ENCODE peak calls at places on chromosomes 13 and 19, in seven cellular contexts. One of them, this sample, is unnamed.

GRCh38 chr13:99218969-99219368 is 18.3 kb downstream of the UBAC2 start:
- DNase-seq in tibial nerve: no peak
- DNase-seq in neuronal stem cell: no peak
- DNase-seq in breast epithelium: no peak
- DNase-seq in neural progenitor cell: no peak
- DNase-seq in CD8-positive, alpha-beta T cell: peak
- DNase-seq in K562: no peak
- DNase-seq in this sample: no peak

GRCh38 chr19:57587529-57587928 is 3.6 kb downstream of the ZIK1 start:
- DNase-seq in tibial nerve: no peak
- DNase-seq in neuronal stem cell: no peak
- DNase-seq in breast epithelium: no peak
- DNase-seq in neural progenitor cell: no peak
- DNase-seq in CD8-positive, alpha-beta T cell: no peak
- DNase-seq in K562: no peak
- DNase-seq in this sample: no peak

GRCh38 chr19:1690570-1691307 is 38.3 kb upstream of the TCF3 start:
- DNase-seq in tibial nerve: no peak
- DNase-seq in neuronal stem cell: peak
- DNase-seq in breast epithelium: no peak
- DNase-seq in neural progenitor cell: peak
- DNase-seq in CD8-positive, alpha-beta T cell: peak
- DNase-seq in K562: peak
- DNase-seq in this sample: peak

GRCh38 chr13:104843328-104843727 is 1692.1 kb downstream of the EFNB2 start:
- DNase-seq in tibial nerve: no peak
- DNase-seq in neuronal stem cell: no peak
- DNase-seq in breast epithelium: no peak
- DNase-seq in neural progenitor cell: no peak
- DNase-seq in CD8-positive, alpha-beta T cell: no peak
- DNase-seq in K562: no peak
- DNase-seq in this sample: no peak

GRCh38 chr19:4361152-4362037 is 18.0 kb downstream of the MPND start:
- DNase-seq in tibial nerve: no peak
- DNase-seq in neuronal stem cell: no peak
- DNase-seq in breast epithelium: no peak
- DNase-seq in neural progenitor cell: peak
- DNase-seq in CD8-positive, alpha-beta T cell: no peak
- DNase-seq in K562: peak
- DNase-seq in this sample: no peak

GRCh38 chr19:4730740-4731171 is 7.1 kb upstream of the DPP9 start:
- DNase-seq in tibial nerve: no peak
- DNase-seq in neuronal stem cell: no peak
- DNase-seq in breast epithelium: no peak
- DNase-seq in neural progenitor cell: no peak
- DNase-seq in CD8-positive, alpha-beta T cell: peak
- DNase-seq in K562: peak
- DNase-seq in this sample: peak

GRCh38 chr19:57056972-57057371 is 62.8 kb upstream of the USP29 start:
- DNase-seq in tibial nerve: no peak
- DNase-seq in neuronal stem cell: no peak
- DNase-seq in breast epithelium: no peak
- DNase-seq in neural progenitor cell: no peak
- DNase-seq in CD8-positive, alpha-beta T cell: no peak
- DNase-seq in K562: no peak
- DNase-seq in this sample: no peak

GRCh38 chr19:17933414-17934129 is 757 bp downstream of the CCDC124 start:
- DNase-seq in tibial nerve: no peak
- DNase-seq in neuronal stem cell: no peak
- DNase-seq in breast epithelium: no peak
- DNase-seq in neural progenitor cell: no peak
- DNase-seq in CD8-positive, alpha-beta T cell: no peak
- DNase-seq in K562: peak
- DNase-seq in this sample: no peak

GRCh38 chr13:110187501-110188161 is 119.3 kb downstream of the COL4A1 start:
- DNase-seq in tibial nerve: no peak
- DNase-seq in neuronal stem cell: no peak
- DNase-seq in breast epithelium: no peak
- DNase-seq in neural progenitor cell: no peak
- DNase-seq in CD8-positive, alpha-beta T cell: no peak
- DNase-seq in K562: no peak
- DNase-seq in this sample: no peak

GRCh38 chr13:108306768-108307332 is 37.3 kb downstream of the TNFSF13B start:
- DNase-seq in tibial nerve: no peak
- DNase-seq in neuronal stem cell: no peak
- DNase-seq in breast epithelium: no peak
- DNase-seq in neural progenitor cell: no peak
- DNase-seq in CD8-positive, alpha-beta T cell: no peak
- DNase-seq in K562: no peak
- DNase-seq in this sample: no peak

GRCh38 chr13:92842145-92842544 is 384.5 kb upstream of the GPC6 start:
- DNase-seq in tibial nerve: no peak
- DNase-seq in neuronal stem cell: no peak
- DNase-seq in breast epithelium: no peak
- DNase-seq in neural progenitor cell: no peak
- DNase-seq in CD8-positive, alpha-beta T cell: no peak
- DNase-seq in K562: no peak
- DNase-seq in this sample: no peak

GRCh38 chr13:33072282-33072681 is 56.1 kb downstream of the KL start:
- DNase-seq in tibial nerve: no peak
- DNase-seq in neuronal stem cell: no peak
- DNase-seq in breast epithelium: no peak
- DNase-seq in neural progenitor cell: no peak
- DNase-seq in CD8-positive, alpha-beta T cell: no peak
- DNase-seq in K562: no peak
- DNase-seq in this sample: peak

GRCh38 chr13:66424417-66424816 is 805.7 kb downstream of the PCDH9 start:
- DNase-seq in tibial nerve: no peak
- DNase-seq in neuronal stem cell: no peak
- DNase-seq in breast epithelium: no peak
- DNase-seq in neural progenitor cell: no peak
- DNase-seq in CD8-positive, alpha-beta T cell: no peak
- DNase-seq in K562: no peak
- DNase-seq in this sample: no peak

GRCh38 chr13:51970251-51970793 is 40.9 kb downstream of the ATP7B start:
- DNase-seq in tibial nerve: no peak
- DNase-seq in neuronal stem cell: no peak
- DNase-seq in breast epithelium: no peak
- DNase-seq in neural progenitor cell: no peak
- DNase-seq in CD8-positive, alpha-beta T cell: no peak
- DNase-seq in K562: no peak
- DNase-seq in this sample: no peak

GRCh38 chr19:7868671-7869452 is 5.3 kb downstream of the PRR36 start:
- DNase-seq in tibial nerve: no peak
- DNase-seq in neuronal stem cell: peak
- DNase-seq in breast epithelium: peak
- DNase-seq in neural progenitor cell: peak
- DNase-seq in CD8-positive, alpha-beta T cell: peak
- DNase-seq in K562: peak
- DNase-seq in this sample: peak

GRCh38 chr19:2536461-2536860 is 60.5 kb downstream of the GADD45B start:
- DNase-seq in tibial nerve: no peak
- DNase-seq in neuronal stem cell: no peak
- DNase-seq in breast epithelium: no peak
- DNase-seq in neural progenitor cell: no peak
- DNase-seq in CD8-positive, alpha-beta T cell: no peak
- DNase-seq in K562: no peak
- DNase-seq in this sample: no peak

GRCh38 chr13:25286308-25286968 is 850 bp downstream of the MTMR6 start:
- DNase-seq in tibial nerve: no peak
- DNase-seq in neuronal stem cell: peak
- DNase-seq in breast epithelium: no peak
- DNase-seq in neural progenitor cell: peak
- DNase-seq in CD8-positive, alpha-beta T cell: peak
- DNase-seq in K562: no peak
- DNase-seq in this sample: no peak

GRCh38 chr13:73274147-73274546 is 215.3 kb downstream of the KLF5 start:
- DNase-seq in tibial nerve: no peak
- DNase-seq in neuronal stem cell: no peak
- DNase-seq in breast epithelium: no peak
- DNase-seq in neural progenitor cell: no peak
- DNase-seq in CD8-positive, alpha-beta T cell: no peak
- DNase-seq in K562: no peak
- DNase-seq in this sample: no peak

GRCh38 chr19:10159610-10160009 is 35.1 kb downstream of the DNMT1 start:
- DNase-seq in tibial nerve: no peak
- DNase-seq in neuronal stem cell: no peak
- DNase-seq in breast epithelium: no peak
- DNase-seq in neural progenitor cell: no peak
- DNase-seq in CD8-positive, alpha-beta T cell: no peak
- DNase-seq in K562: no peak
- DNase-seq in this sample: no peak

GRCh38 chr13:91326156-91326555 is 21.3 kb upstream of the MIR17HG start:
- DNase-seq in tibial nerve: no peak
- DNase-seq in neuronal stem cell: no peak
- DNase-seq in breast epithelium: no peak
- DNase-seq in neural progenitor cell: no peak
- DNase-seq in CD8-positive, alpha-beta T cell: no peak
- DNase-seq in K562: no peak
- DNase-seq in this sample: no peak

GRCh38 chr19:11659612-11660011 is 62.3 kb downstream of the ZNF627 start:
- DNase-seq in tibial nerve: no peak
- DNase-seq in neuronal stem cell: no peak
- DNase-seq in breast epithelium: no peak
- DNase-seq in neural progenitor cell: no peak
- DNase-seq in CD8-positive, alpha-beta T cell: no peak
- DNase-seq in K562: peak
- DNase-seq in this sample: no peak
- H3K27ac ChIP-seq in tibial nerve: no peak
- H3K27ac ChIP-seq in neuronal stem cell: no peak
- H3K27ac ChIP-seq in breast epithelium: no peak
- H3K27ac ChIP-seq in neural progenitor cell: no peak
- H3K27ac ChIP-seq in CD8-positive, alpha-beta T cell: no peak
- H3K27ac ChIP-seq in K562: no peak
- H3K27ac ChIP-seq in this sample: no peak

GRCh38 chr19:39400997-39401548 is 5.6 kb upstream of the ZFP36 start:
- DNase-seq in tibial nerve: no peak
- DNase-seq in neuronal stem cell: no peak
- DNase-seq in breast epithelium: no peak
- DNase-seq in neural progenitor cell: no peak
- DNase-seq in CD8-positive, alpha-beta T cell: no peak
- DNase-seq in K562: no peak
- DNase-seq in this sample: no peak
- H3K27ac ChIP-seq in tibial nerve: peak
- H3K27ac ChIP-seq in neuronal stem cell: peak
- H3K27ac ChIP-seq in breast epithelium: peak
- H3K27ac ChIP-seq in neural progenitor cell: no peak
- H3K27ac ChIP-seq in CD8-positive, alpha-beta T cell: peak
- H3K27ac ChIP-seq in K562: peak
- H3K27ac ChIP-seq in this sample: no peak

GRCh38 chr13:31035162-31035951 is 102.9 kb downstream of the TEX26 start:
- DNase-seq in tibial nerve: no peak
- DNase-seq in neuronal stem cell: no peak
- DNase-seq in breast epithelium: no peak
- DNase-seq in neural progenitor cell: no peak
- DNase-seq in CD8-positive, alpha-beta T cell: no peak
- DNase-seq in K562: no peak
- DNase-seq in this sample: no peak

GRCh38 chr13:31029129-31029528 is 96.7 kb downstream of the TEX26 start:
- DNase-seq in tibial nerve: no peak
- DNase-seq in neuronal stem cell: no peak
- DNase-seq in breast epithelium: no peak
- DNase-seq in neural progenitor cell: no peak
- DNase-seq in CD8-positive, alpha-beta T cell: no peak
- DNase-seq in K562: no peak
- DNase-seq in this sample: no peak

GRCh38 chr13:31027136-31027535 is 94.7 kb downstream of the TEX26 start:
- DNase-seq in tibial nerve: no peak
- DNase-seq in neuronal stem cell: no peak
- DNase-seq in breast epithelium: no peak
- DNase-seq in neural progenitor cell: no peak
- DNase-seq in CD8-positive, alpha-beta T cell: no peak
- DNase-seq in K562: no peak
- DNase-seq in this sample: no peak

GRCh38 chr13:31032574-31033095 is 100.2 kb downstream of the TEX26 start:
- DNase-seq in tibial nerve: no peak
- DNase-seq in neuronal stem cell: no peak
- DNase-seq in breast epithelium: no peak
- DNase-seq in neural progenitor cell: no peak
- DNase-seq in CD8-positive, alpha-beta T cell: no peak
- DNase-seq in K562: no peak
- DNase-seq in this sample: no peak

GRCh38 chr13:31031482-31031881 is 99.0 kb downstream of the TEX26 start:
- DNase-seq in tibial nerve: no peak
- DNase-seq in neuronal stem cell: no peak
- DNase-seq in breast epithelium: no peak
- DNase-seq in neural progenitor cell: no peak
- DNase-seq in CD8-positive, alpha-beta T cell: no peak
- DNase-seq in K562: no peak
- DNase-seq in this sample: no peak
- H3K27ac ChIP-seq in tibial nerve: no peak
- H3K27ac ChIP-seq in neuronal stem cell: no peak
- H3K27ac ChIP-seq in breast epithelium: no peak
- H3K27ac ChIP-seq in neural progenitor cell: no peak
- H3K27ac ChIP-seq in CD8-positive, alpha-beta T cell: no peak
- H3K27ac ChIP-seq in K562: no peak
- H3K27ac ChIP-seq in this sample: no peak

GRCh38 chr19:49579193-49579592 is 1.2 kb downstream of the NOSIP start:
- DNase-seq in tibial nerve: no peak
- DNase-seq in neuronal stem cell: no peak
- DNase-seq in breast epithelium: no peak
- DNase-seq in neural progenitor cell: no peak
- DNase-seq in CD8-positive, alpha-beta T cell: no peak
- DNase-seq in K562: no peak
- DNase-seq in this sample: no peak
- H3K27ac ChIP-seq in tibial nerve: no peak
- H3K27ac ChIP-seq in neuronal stem cell: no peak
- H3K27ac ChIP-seq in breast epithelium: no peak
- H3K27ac ChIP-seq in neural progenitor cell: no peak
- H3K27ac ChIP-seq in CD8-positive, alpha-beta T cell: no peak
- H3K27ac ChIP-seq in K562: peak
- H3K27ac ChIP-seq in this sample: no peak

DNA sequence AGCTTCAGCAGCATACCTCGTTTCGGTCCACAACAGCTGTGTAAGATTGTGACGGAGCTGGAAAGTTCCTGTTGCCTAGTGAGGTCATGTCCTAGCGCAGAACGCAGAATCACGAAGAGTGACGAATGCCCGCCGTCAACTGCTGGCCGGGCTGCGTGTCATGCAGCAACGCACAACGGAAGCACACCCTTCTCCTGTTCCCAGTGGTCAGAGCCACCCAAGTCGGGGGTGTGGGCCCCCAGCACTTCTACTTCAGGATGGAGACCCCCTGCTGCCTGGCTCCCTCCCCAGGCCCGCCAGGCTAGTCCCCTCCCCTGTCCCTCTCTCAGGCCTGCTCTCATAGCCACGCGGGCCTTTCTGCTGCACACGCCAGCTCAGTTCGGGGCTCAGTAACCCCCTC is 25.9 kb downstream of the C2CD4C start:
- DNase-seq in tibial nerve: no peak
- DNase-seq in neuronal stem cell: no peak
- DNase-seq in breast epithelium: no peak
- DNase-seq in neural progenitor cell: no peak
- DNase-seq in CD8-positive, alpha-beta T cell: no peak
- DNase-seq in K562: no peak
- DNase-seq in this sample: no peak
- H3K27ac ChIP-seq in tibial nerve: no peak
- H3K27ac ChIP-seq in neuronal stem cell: no peak
- H3K27ac ChIP-seq in breast epithelium: no peak
- H3K27ac ChIP-seq in neural progenitor cell: no peak
- H3K27ac ChIP-seq in CD8-positive, alpha-beta T cell: no peak
- H3K27ac ChIP-seq in K562: no peak
- H3K27ac ChIP-seq in this sample: no peak

This sample was measured in HL-60.